ENCODE peak calls at places on chromosomes 7 and 10, in five cellular contexts. One of them, this sample, is unnamed.

GRCh38 chr7:69177326-69177897 is 420.9 kb upstream of the AUTS2 start:
- DNase-seq in CD8-positive, alpha-beta T cell: no peak
- DNase-seq in left ventricle myocardium inferior: no peak
- DNase-seq in right cardiac atrium: peak; percentile 20
- DNase-seq in thoracic aorta: no peak
- DNase-seq in this sample: peak; percentile 93

GRCh38 chr7:87543623-87544022 is 57.1 kb downstream of the ABCB1 start:
- DNase-seq in CD8-positive, alpha-beta T cell: no peak
- DNase-seq in left ventricle myocardium inferior: no peak
- DNase-seq in right cardiac atrium: no peak
- DNase-seq in thoracic aorta: no peak
- DNase-seq in this sample: no peak

GRCh38 chr7:4951903-4952636 is 6.9 kb downstream of the MMD2 start:
- DNase-seq in CD8-positive, alpha-beta T cell: no peak
- DNase-seq in left ventricle myocardium inferior: no peak
- DNase-seq in right cardiac atrium: no peak
- DNase-seq in thoracic aorta: no peak
- DNase-seq in this sample: no peak

GRCh38 chr10:73593110-73593509 is 2.0 kb upstream of the USP54 start:
- DNase-seq in CD8-positive, alpha-beta T cell: no peak
- DNase-seq in left ventricle myocardium inferior: no peak
- DNase-seq in right cardiac atrium: no peak
- DNase-seq in thoracic aorta: no peak
- DNase-seq in this sample: no peak

GRCh38 chr7:106775552-106775936 is 89.5 kb upstream of the PIK3CG start:
- DNase-seq in CD8-positive, alpha-beta T cell: no peak
- DNase-seq in left ventricle myocardium inferior: no peak
- DNase-seq in right cardiac atrium: no peak
- DNase-seq in thoracic aorta: no peak
- DNase-seq in this sample: no peak

GRCh38 chr7:44631458-44632115 is 25.2 kb downstream of the OGDH start:
- DNase-seq in CD8-positive, alpha-beta T cell: peak; percentile 62
- DNase-seq in left ventricle myocardium inferior: no peak
- DNase-seq in right cardiac atrium: no peak
- DNase-seq in thoracic aorta: no peak
- DNase-seq in this sample: no peak

GRCh38 chr7:52539414-52539813 is 496.0 kb upstream of the POM121L12 start:
- DNase-seq in CD8-positive, alpha-beta T cell: no peak
- DNase-seq in left ventricle myocardium inferior: no peak
- DNase-seq in right cardiac atrium: no peak
- DNase-seq in thoracic aorta: no peak
- DNase-seq in this sample: no peak

GRCh38 chr10:28463676-28464395 is 69.1 kb upstream of the WAC start:
- DNase-seq in CD8-positive, alpha-beta T cell: peak; percentile 13
- DNase-seq in left ventricle myocardium inferior: no peak
- DNase-seq in right cardiac atrium: no peak
- DNase-seq in thoracic aorta: no peak
- DNase-seq in this sample: no peak

GRCh38 chr7:5526190-5527037 is 102.8 kb upstream of the TNRC18 start:
- DNase-seq in CD8-positive, alpha-beta T cell: peak; percentile 68
- DNase-seq in left ventricle myocardium inferior: peak; percentile 59
- DNase-seq in right cardiac atrium: peak; percentile 52
- DNase-seq in thoracic aorta: no peak
- DNase-seq in this sample: no peak

GRCh38 chr7:46972205-46972604 is 609.7 kb downstream of the TNS3 start:
- DNase-seq in CD8-positive, alpha-beta T cell: no peak
- DNase-seq in left ventricle myocardium inferior: no peak
- DNase-seq in right cardiac atrium: no peak
- DNase-seq in thoracic aorta: no peak
- DNase-seq in this sample: no peak

GRCh38 chr7:141276031-141276430 is 202.2 kb downstream of the TMEM178B start:
- DNase-seq in CD8-positive, alpha-beta T cell: no peak
- DNase-seq in left ventricle myocardium inferior: no peak
- DNase-seq in right cardiac atrium: no peak
- DNase-seq in thoracic aorta: no peak
- DNase-seq in this sample: no peak

GRCh38 chr7:64947252-64948000 is 43.4 kb downstream of the ZNF117 start:
- DNase-seq in CD8-positive, alpha-beta T cell: no peak
- DNase-seq in left ventricle myocardium inferior: no peak
- DNase-seq in right cardiac atrium: no peak
- DNase-seq in thoracic aorta: no peak
- DNase-seq in this sample: no peak

GRCh38 chr7:117127585-117128168 is 174.4 kb downstream of the ST7 start:
- DNase-seq in CD8-positive, alpha-beta T cell: peak; percentile 53
- DNase-seq in left ventricle myocardium inferior: peak; percentile 21
- DNase-seq in right cardiac atrium: peak; percentile 38
- DNase-seq in thoracic aorta: no peak
- DNase-seq in this sample: no peak

GRCh38 chr7:138431517-138431916 is 28.5 kb upstream of the TRIM24 start:
- DNase-seq in CD8-positive, alpha-beta T cell: no peak
- DNase-seq in left ventricle myocardium inferior: no peak
- DNase-seq in right cardiac atrium: no peak
- DNase-seq in thoracic aorta: no peak
- DNase-seq in this sample: no peak

GRCh38 chr10:68239596-68240150 is 7.8 kb upstream of the ATOH7 start:
- DNase-seq in CD8-positive, alpha-beta T cell: no peak
- DNase-seq in left ventricle myocardium inferior: no peak
- DNase-seq in right cardiac atrium: no peak
- DNase-seq in thoracic aorta: no peak
- DNase-seq in this sample: peak; percentile 64

GRCh38 chr7:16646427-16647081 is 573 bp downstream of the BZW2 start:
- DNase-seq in CD8-positive, alpha-beta T cell: no peak
- DNase-seq in left ventricle myocardium inferior: no peak
- DNase-seq in right cardiac atrium: peak; percentile 38
- DNase-seq in thoracic aorta: no peak
- DNase-seq in this sample: no peak

GRCh38 chr10:24882047-24882698 is 70.2 kb downstream of the PRTFDC1 start:
- DNase-seq in CD8-positive, alpha-beta T cell: peak; percentile 80
- DNase-seq in left ventricle myocardium inferior: no peak
- DNase-seq in right cardiac atrium: no peak
- DNase-seq in thoracic aorta: no peak
- DNase-seq in this sample: no peak

GRCh38 chr7:139034336-139034735 is 1.5 kb downstream of the ZC3HAV1L start:
- DNase-seq in CD8-positive, alpha-beta T cell: no peak
- DNase-seq in left ventricle myocardium inferior: no peak
- DNase-seq in right cardiac atrium: no peak
- DNase-seq in thoracic aorta: no peak
- DNase-seq in this sample: no peak

GRCh38 chr10:80460399-80461207 is 6.5 kb downstream of the TSPAN14 start:
- DNase-seq in CD8-positive, alpha-beta T cell: no peak
- DNase-seq in left ventricle myocardium inferior: no peak
- DNase-seq in right cardiac atrium: no peak
- DNase-seq in thoracic aorta: no peak
- DNase-seq in this sample: no peak

GRCh38 chr7:3882782-3883181 is 581.7 kb downstream of the SDK1 start:
- DNase-seq in CD8-positive, alpha-beta T cell: no peak
- DNase-seq in left ventricle myocardium inferior: no peak
- DNase-seq in right cardiac atrium: no peak
- DNase-seq in thoracic aorta: no peak
- DNase-seq in this sample: no peak

GRCh38 chr10:102461187-102462054 is 10.1 kb upstream of the C10orf95 start:
- DNase-seq in CD8-positive, alpha-beta T cell: peak; percentile 94
- DNase-seq in left ventricle myocardium inferior: peak; percentile 92
- DNase-seq in right cardiac atrium: peak; percentile 93
- DNase-seq in thoracic aorta: peak; percentile 49
- DNase-seq in this sample: no peak

GRCh38 chr10:131841131-131841661 is 59.6 kb upstream of the PPP2R2D start:
- DNase-seq in CD8-positive, alpha-beta T cell: no peak
- DNase-seq in left ventricle myocardium inferior: no peak
- DNase-seq in right cardiac atrium: no peak
- DNase-seq in thoracic aorta: no peak
- DNase-seq in this sample: no peak

GRCh38 chr7:151897201-151897711 is 20.3 kb upstream of the PRKAG2 start:
- DNase-seq in CD8-positive, alpha-beta T cell: no peak
- DNase-seq in left ventricle myocardium inferior: no peak
- DNase-seq in right cardiac atrium: no peak
- DNase-seq in thoracic aorta: no peak
- DNase-seq in this sample: no peak

GRCh38 chr7:2165239-2165609 is 67.5 kb downstream of the MAD1L1 start:
- DNase-seq in CD8-positive, alpha-beta T cell: peak; percentile 7
- DNase-seq in left ventricle myocardium inferior: no peak
- DNase-seq in right cardiac atrium: no peak
- DNase-seq in thoracic aorta: no peak
- DNase-seq in this sample: no peak

GRCh38 chr10:28202941-28203352 is 99.9 kb downstream of the MPP7 start:
- DNase-seq in CD8-positive, alpha-beta T cell: no peak
- DNase-seq in left ventricle myocardium inferior: peak; percentile 40
- DNase-seq in right cardiac atrium: peak; percentile 62
- DNase-seq in thoracic aorta: peak; percentile 7
- DNase-seq in this sample: no peak

DNA sequence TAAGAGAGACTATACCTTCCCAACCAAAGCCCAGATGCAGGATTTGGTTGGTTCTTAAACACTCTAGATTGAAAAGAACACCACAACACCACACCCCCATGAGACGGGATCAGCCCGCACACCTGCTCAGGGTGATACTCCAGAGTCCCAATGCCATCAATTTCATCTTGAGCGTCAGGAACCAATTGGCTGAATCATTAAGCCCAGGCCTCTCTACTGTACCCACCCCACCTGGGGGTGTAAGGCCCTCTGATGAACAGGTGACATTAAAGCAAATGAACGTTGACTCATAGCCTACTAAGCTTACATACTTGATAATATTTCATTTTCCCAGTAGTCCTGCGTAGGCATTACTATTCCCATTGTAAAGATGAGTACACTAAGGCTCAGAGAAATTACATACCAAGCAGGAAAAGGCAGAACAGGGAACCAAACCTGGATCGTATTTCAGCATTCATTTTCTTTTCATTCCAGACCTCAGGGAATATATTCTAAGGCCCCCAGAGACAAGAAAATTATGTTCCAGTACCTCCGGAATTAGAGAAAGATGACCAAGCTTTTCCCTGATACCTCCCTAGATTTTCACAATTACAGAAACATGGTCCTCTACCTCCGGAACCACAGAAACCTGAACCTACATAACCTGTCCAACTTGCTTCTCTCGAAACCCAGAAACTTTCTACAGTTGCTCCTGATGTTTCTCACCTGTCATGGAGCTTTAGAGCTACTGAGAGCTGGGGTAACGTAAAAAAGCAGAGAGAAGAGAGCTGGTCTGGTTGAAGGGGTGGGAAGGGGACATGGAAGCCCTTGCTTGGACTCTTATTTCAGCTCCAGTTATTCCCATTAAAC is 43.1 kb upstream of the KDM7A start:
- DNase-seq in CD8-positive, alpha-beta T cell: no peak
- DNase-seq in left ventricle myocardium inferior: no peak
- DNase-seq in right cardiac atrium: no peak
- DNase-seq in thoracic aorta: no peak
- DNase-seq in this sample: no peak
- H3K27ac ChIP-seq in CD8-positive, alpha-beta T cell: no peak overlapping the region
- H3K27ac ChIP-seq in left ventricle myocardium inferior: no peak overlapping the region
- H3K27ac ChIP-seq in right cardiac atrium: no peak overlapping the region
- H3K27ac ChIP-seq in thoracic aorta: no peak overlapping the region
- H3K27ac ChIP-seq in this sample: no peak overlapping the region

GRCh38 chr10:123019264-123019663 is 10.5 kb downstream of the ACADSB start:
- DNase-seq in CD8-positive, alpha-beta T cell: no peak
- DNase-seq in left ventricle myocardium inferior: no peak
- DNase-seq in right cardiac atrium: no peak
- DNase-seq in thoracic aorta: no peak
- DNase-seq in this sample: no peak
- H3K27ac ChIP-seq in CD8-positive, alpha-beta T cell: no peak overlapping the region
- H3K27ac ChIP-seq in left ventricle myocardium inferior: no peak overlapping the region
- H3K27ac ChIP-seq in right cardiac atrium: no peak overlapping the region
- H3K27ac ChIP-seq in thoracic aorta: no peak overlapping the region
- H3K27ac ChIP-seq in this sample: no peak overlapping the region

DNA sequence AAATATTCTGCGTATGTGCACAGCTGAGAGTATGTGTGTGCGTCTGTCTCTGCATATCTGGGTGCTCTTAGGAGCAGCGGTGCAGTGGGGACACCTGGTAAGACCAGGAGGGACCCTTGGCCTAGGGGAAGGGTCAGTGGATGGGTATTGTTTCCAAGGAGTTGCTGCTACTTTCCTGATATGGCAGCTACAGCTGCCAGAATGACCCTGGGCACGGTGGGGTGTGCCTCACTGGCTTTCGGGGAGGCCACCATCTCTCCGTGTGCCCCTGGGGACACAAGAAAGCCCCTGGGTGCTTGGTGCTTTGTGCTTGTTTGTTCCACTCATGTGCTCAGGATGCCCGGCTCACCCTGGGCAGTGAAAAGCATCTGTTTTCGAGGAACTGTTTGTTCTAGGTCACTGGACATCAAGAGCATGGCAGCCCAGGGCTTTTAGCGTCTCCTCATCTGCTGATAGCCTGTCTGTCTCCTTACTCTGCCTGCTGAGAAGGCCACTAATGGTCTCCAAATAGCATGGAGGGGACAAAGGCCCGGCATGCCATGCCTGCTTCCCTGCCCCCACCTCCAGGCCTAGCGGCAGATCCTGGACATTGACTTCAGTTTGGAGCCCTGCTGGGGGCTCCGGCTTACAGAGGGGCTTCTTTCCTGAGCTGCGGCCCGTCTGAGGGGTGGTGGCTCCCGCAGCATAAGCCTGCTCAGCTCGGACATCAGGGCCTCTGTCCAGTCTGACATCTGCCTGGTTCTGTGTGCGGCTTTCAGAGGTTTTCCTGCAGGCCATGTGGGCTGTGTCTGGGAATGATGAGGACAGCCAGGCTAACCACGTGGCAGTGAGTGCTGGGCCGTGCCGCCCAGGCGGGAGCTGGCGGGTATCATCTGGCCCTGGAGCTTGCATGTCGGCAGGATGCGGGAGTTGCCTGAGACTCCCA is 8.9 kb downstream of the PFKFB3 start:
- DNase-seq in CD8-positive, alpha-beta T cell: no peak
- DNase-seq in left ventricle myocardium inferior: peak; percentile 61
- DNase-seq in right cardiac atrium: peak; percentile 64
- DNase-seq in thoracic aorta: no peak
- DNase-seq in this sample: no peak
- H3K27ac ChIP-seq in CD8-positive, alpha-beta T cell: no peak overlapping the region
- H3K27ac ChIP-seq in left ventricle myocardium inferior: peak overlapping the region; percentile 46
- H3K27ac ChIP-seq in right cardiac atrium: no peak overlapping the region
- H3K27ac ChIP-seq in thoracic aorta: peak overlapping the region; percentile 83
- H3K27ac ChIP-seq in this sample: peak overlapping the region; percentile 68

GRCh38 chr10:3671431-3671955 is 113.5 kb downstream of the KLF6 start:
- DNase-seq in CD8-positive, alpha-beta T cell: no peak
- DNase-seq in left ventricle myocardium inferior: no peak
- DNase-seq in right cardiac atrium: no peak
- DNase-seq in thoracic aorta: no peak
- DNase-seq in this sample: no peak

GRCh38 chr10:3666525-3667302 is 118.3 kb downstream of the KLF6 start:
- DNase-seq in CD8-positive, alpha-beta T cell: peak; percentile 60
- DNase-seq in left ventricle myocardium inferior: peak; percentile 39
- DNase-seq in right cardiac atrium: peak; percentile 26
- DNase-seq in thoracic aorta: no peak
- DNase-seq in this sample: no peak

GRCh38 chr10:3668276-3668960 is 116.6 kb downstream of the KLF6 start:
- DNase-seq in CD8-positive, alpha-beta T cell: peak; percentile 76
- DNase-seq in left ventricle myocardium inferior: no peak
- DNase-seq in right cardiac atrium: peak; percentile 47
- DNase-seq in thoracic aorta: no peak
- DNase-seq in this sample: no peak

GRCh38 chr10:3672220-3672619 is 112.8 kb downstream of the KLF6 start:
- DNase-seq in CD8-positive, alpha-beta T cell: no peak
- DNase-seq in left ventricle myocardium inferior: no peak
- DNase-seq in right cardiac atrium: no peak
- DNase-seq in thoracic aorta: no peak
- DNase-seq in this sample: no peak

DNA sequence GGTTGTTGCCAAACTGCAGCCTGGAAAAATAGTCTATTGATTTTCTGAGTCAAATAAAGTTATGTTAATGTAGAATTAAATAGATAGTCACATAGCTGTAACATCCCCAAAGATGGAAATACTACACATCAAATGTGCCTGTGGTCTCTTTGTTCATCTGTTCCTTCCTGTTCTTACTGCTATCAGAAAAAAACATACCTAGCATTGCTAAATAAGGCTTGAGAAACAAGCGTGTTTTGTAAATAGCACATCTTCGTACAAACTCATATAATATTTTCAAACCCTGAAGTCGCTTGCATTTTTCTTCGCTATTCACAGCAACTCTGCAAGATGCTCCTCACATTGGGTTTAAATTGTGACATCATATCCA is 116.1 kb downstream of the KLF6 start:
- DNase-seq in CD8-positive, alpha-beta T cell: no peak
- DNase-seq in left ventricle myocardium inferior: no peak
- DNase-seq in right cardiac atrium: no peak
- DNase-seq in thoracic aorta: no peak
- DNase-seq in this sample: no peak
- H3K27ac ChIP-seq in CD8-positive, alpha-beta T cell: no peak overlapping the region
- H3K27ac ChIP-seq in left ventricle myocardium inferior: no peak overlapping the region
- H3K27ac ChIP-seq in right cardiac atrium: no peak overlapping the region
- H3K27ac ChIP-seq in thoracic aorta: no peak overlapping the region
- H3K27ac ChIP-seq in this sample: no peak overlapping the region